ENCODE peak calls at places on chromosomes 2 and 18, in six cellular contexts. P is RKO, L is activated gamma-delta T cell treated with Interleukin-2 at 50 U/mL for 16 hours, X is tibial nerve, G is Calu3, U is lung. D is an unnamed sample.
A peak's percentile ranks its signal among the peaks of the same experiment; 100 is the strongest.

GRCh38 chr2:180554330-180554729 is 426.1 kb upstream of the UBE2E3 start:
- DNase-seq in P (no peak), L (no peak), X (no peak), G (no peak), U (no peak), D (no peak)

GRCh38 chr2:75579186-75579585 is 18.4 kb upstream of the EVA1A start:
- DNase-seq in P (no peak), L (no peak), X (no peak), G (no peak), U (no peak), D (no peak)

GRCh38 chr2:201696151-201696659 is 2.2 kb downstream of the MPP4 start:
- DNase-seq in P (peak; percentile 81), L (no peak), X (no peak), G (no peak), U (no peak), D (no peak)

GRCh38 chr2:97726311-97727064 is 13.1 kb downstream of the ZAP70 start:
- DNase-seq in P (no peak), L (no peak), X (no peak), G (no peak), U (no peak), D (no peak)

GRCh38 chr2:224395646-224396390 is 6.1 kb downstream of the FAM124B start:
- DNase-seq in P (no peak), L (no peak), X (no peak), G (no peak), U (no peak), D (no peak)

GRCh38 chr2:222193328-222194008 is 105.3 kb downstream of the PAX3 start:
- DNase-seq in P (no peak), L (no peak), X (no peak), G (no peak), U (no peak), D (peak; percentile 6)

GRCh38 chr2:84873350-84873749 is 7.5 kb downstream of the TRABD2A start:
- DNase-seq in P (no peak), L (no peak), X (no peak), G (no peak), U (no peak), D (no peak)

GRCh38 chr2:102130651-102130991 is 11.9 kb upstream of the IL1R1 start:
- DNase-seq in P (no peak), L (no peak), X (no peak), G (no peak), U (no peak), D (no peak)

GRCh38 chr18:61398961-61399632 is 65.9 kb downstream of the CDH20 start:
- DNase-seq in P (peak; percentile 19), L (no peak), X (no peak), G (no peak), U (no peak), D (no peak)

GRCh38 chr2:196105956-196106355 is 37.3 kb upstream of the DNAH7 start:
- DNase-seq in P (no peak), L (no peak), X (no peak), G (no peak), U (no peak), D (no peak)

GRCh38 chr2:27798948-27799645 is 27.6 kb downstream of the MRPL33 start:
- DNase-seq in P (peak; percentile 98), L (no peak), X (no peak), G (peak; percentile 83), U (peak; percentile 64), D (peak; percentile 92)

GRCh38 chr2:72326759-72327158 is 179.1 kb upstream of the CYP26B1 start:
- DNase-seq in P (no peak), L (no peak), X (no peak), G (no peak), U (no peak), D (no peak)

GRCh38 chr2:182366625-182367024 is 60.2 kb downstream of the PDE1A start:
- DNase-seq in P (no peak), L (no peak), X (no peak), G (no peak), U (no peak), D (no peak)

GRCh38 chr2:150548527-150548926 is 61.1 kb upstream of the RND3 start:
- DNase-seq in P (peak; percentile 53), L (no peak), X (no peak), G (no peak), U (no peak), D (peak; percentile 55)

GRCh38 chr2:189566046-189566445 is 14.5 kb downstream of the SLC40A1 start:
- DNase-seq in P (no peak), L (no peak), X (no peak), G (no peak), U (no peak), D (no peak)

GRCh38 chr2:227163445-227163997 is 484 bp downstream of the COL4A4 start:
- DNase-seq in P (no peak), L (no peak), X (no peak), G (peak; percentile 46), U (no peak), D (no peak)

GRCh38 chr2:172460780-172461201 is 33.4 kb downstream of the ITGA6 start:
- DNase-seq in P (no peak), L (no peak), X (no peak), G (no peak), U (no peak), D (no peak)

GRCh38 chr2:236799391-236800048 is 229.9 kb downstream of the ACKR3 start:
- DNase-seq in P (no peak), L (no peak), X (no peak), G (no peak), U (no peak), D (no peak)

GRCh38 chr2:241836257-241836656 is 22.4 kb downstream of the PDCD1 start:
- DNase-seq in P (no peak), L (no peak), X (no peak), G (no peak), U (no peak), D (no peak)

GRCh38 chr2:174692256-174692830 is 71.9 kb downstream of the CHRNA1 start:
- DNase-seq in P (no peak), L (no peak), X (no peak), G (no peak), U (no peak), D (no peak)

GRCh38 chr2:131419447-131419846 is 55.5 kb upstream of the RAB6D start:
- DNase-seq in P (no peak), L (no peak), X (no peak), G (no peak), U (no peak), D (no peak)

GRCh38 chr2:192087398-192087958 is 107.3 kb downstream of the TMEFF2 start:
- DNase-seq in P (no peak), L (no peak), X (no peak), G (no peak), U (no peak), D (no peak)

GRCh38 chr2:234348081-234348480 is 148.8 kb downstream of the ARL4C start:
- DNase-seq in P (no peak), L (no peak), X (no peak), G (no peak), U (no peak), D (no peak)

GRCh38 chr2:68812256-68812655 is 58.9 kb downstream of the BMP10 start:
- DNase-seq in P (no peak), L (no peak), X (no peak), G (no peak), U (peak; percentile 27), D (no peak)

GRCh38 chr2:16030206-16031054 is 90.1 kb downstream of the MYCN start:
- DNase-seq in P (no peak), L (no peak), X (no peak), G (no peak), U (no peak), D (no peak)

GRCh38 chr2:168254158-168254935 is 7.0 kb upstream of the STK39 start:
- DNase-seq in P (peak; percentile 76), L (no peak), X (no peak), G (no peak), U (no peak), D (no peak)

GRCh38 chr18:32439802-32440201 is 30.9 kb downstream of the GAREM1 start:
- DNase-seq in P (peak; percentile 11), L (no peak), X (no peak), G (peak; percentile 30), U (no peak), D (no peak)

GRCh38 chr2:234621120-234621519 is 124.2 kb upstream of the ARL4C start:
- DNase-seq in P (no peak), L (no peak), X (no peak), G (no peak), U (no peak), D (no peak)

D was measured in hepatocyte.